ENCODE peak calls at places on chromosomes 13 and 19, in nine cellular contexts. T is Peyer's patch; C is tibial artery; Z is breast epithelium; A is CD4-positive, CD25-positive, alpha-beta regulatory T cell; W is lung; G is trophoblast cell; M is neuronal stem cell; D is GM06990. E is an unnamed sample.

GRCh38 chr13:57286511-57287098 is 119.6 kb downstream of the PRR20E start:
- DNase-seq in C (no peak), M (no peak), G (peak; percentile 16), T (no peak), Z (no peak), W (no peak), D (no peak), A (no peak), E (no peak)

GRCh38 chr19:54444737-54445136 is 4.3 kb upstream of the LENG8 start:
- DNase-seq in W (no peak), A (no peak), G (no peak), D (no peak), Z (no peak), M (no peak), C (no peak), T (peak; percentile 87), E (no peak)

GRCh38 chr13:83796364-83796763 is 85.9 kb downstream of the SLITRK1 start:
- DNase-seq in G (no peak), D (no peak), C (no peak), M (no peak), A (no peak), T (no peak), Z (no peak), W (no peak), E (no peak)

GRCh38 chr13:111005808-111006494 is 91.1 kb upstream of the ANKRD10 start:
- DNase-seq in A (no peak), Z (no peak), M (no peak), G (no peak), D (no peak), W (no peak), T (no peak), C (peak; percentile 61), E (no peak)

GRCh38 chr19:34505321-34506025 is 23.9 kb downstream of the WTIP start:
- DNase-seq in C (no peak), W (peak; percentile 29), T (peak; percentile 28), A (no peak), M (no peak), Z (no peak), D (no peak), G (no peak), E (no peak)

GRCh38 chr13:47351798-47352197 is 454.9 kb upstream of the HTR2A start:
- DNase-seq in M (no peak), W (no peak), G (no peak), T (no peak), C (no peak), A (no peak), Z (no peak), D (no peak), E (no peak)

GRCh38 chr13:111061338-111062045 is 53.6 kb upstream of the ARHGEF7 start:
- DNase-seq in D (no peak), T (no peak), W (no peak), G (peak; percentile 89), A (no peak), M (no peak), Z (no peak), C (no peak), E (no peak)

GRCh38 chr13:110981379-110981778 is 66.5 kb upstream of the ANKRD10 start:
- DNase-seq in C (no peak), W (no peak), Z (no peak), M (no peak), T (no peak), A (no peak), G (no peak), D (no peak), E (no peak)

GRCh38 chr13:40981361-40981760 is 37.8 kb downstream of the ELF1 start:
- DNase-seq in D (no peak), T (no peak), C (no peak), A (peak; percentile 50), W (no peak), M (no peak), G (peak; percentile 40), Z (no peak), E (no peak)

GRCh38 chr13:40983269-40983668 is 35.8 kb downstream of the ELF1 start:
- DNase-seq in T (no peak), C (no peak), M (no peak), G (no peak), Z (no peak), D (no peak), A (no peak), W (no peak), E (no peak)

GRCh38 chr13:40980466-40980865 is 38.6 kb downstream of the ELF1 start:
- DNase-seq in W (no peak), Z (no peak), C (no peak), T (no peak), G (no peak), A (peak; percentile 70), M (no peak), D (no peak), E (no peak)

GRCh38 chr13:40982772-40983171 is 36.3 kb downstream of the ELF1 start:
- DNase-seq in Z (no peak), W (no peak), D (peak; percentile 69), C (peak; percentile 54), T (peak; percentile 83), G (peak; percentile 36), M (no peak), A (peak; percentile 86), E (no peak)

DNA sequence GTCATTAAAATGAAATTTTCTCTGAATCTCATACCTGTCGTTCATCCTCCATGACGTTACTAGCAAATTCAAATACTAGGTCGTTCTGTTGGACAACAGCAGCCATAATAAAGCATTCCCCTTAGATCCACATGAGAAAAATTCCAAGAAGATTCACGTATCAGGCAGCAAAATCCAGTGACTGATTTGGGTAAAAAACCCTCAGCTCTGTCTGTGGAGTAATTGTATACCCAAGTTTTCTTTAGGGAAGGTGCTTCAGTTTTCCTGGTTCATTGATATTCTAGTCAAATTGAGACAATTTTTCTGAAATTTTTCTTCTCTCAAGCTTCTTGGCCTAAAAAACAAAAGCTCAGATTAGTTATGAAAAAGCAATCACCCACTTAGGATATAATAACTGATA is 37.2 kb downstream of the ELF1 start:
- DNase-seq in G (no peak), W (no peak), Z (no peak), D (no peak), T (no peak), A (no peak), C (no peak), M (no peak), E (no peak)
- H3K4me3 ChIP-seq in G (no peak overlapping the region), W (no peak overlapping the region), Z (peak overlapping the region; percentile 35), D (peak overlapping the region; percentile 73), T (peak overlapping the region; percentile 36), A (peak overlapping the region; percentile 100), C (peak overlapping the region; percentile 24), M (no peak overlapping the region), E (no peak overlapping the region)

GRCh38 chr13:99982021-99982740 is 597 bp downstream of the ZIC2 start:
- DNase-seq in G (peak; percentile 47), Z (no peak), D (no peak), W (no peak), C (no peak), A (no peak), M (no peak), T (no peak), E (no peak)

GRCh38 chr13:99984463-99985242 is 3.1 kb downstream of the ZIC2 start:
- DNase-seq in D (no peak), G (no peak), C (no peak), Z (no peak), W (no peak), M (no peak), T (no peak), A (no peak), E (peak; percentile 69)

GRCh38 chr13:99984134-99984462 is 2.5 kb downstream of the ZIC2 start:
- DNase-seq in Z (no peak), T (no peak), C (no peak), A (no peak), M (no peak), W (no peak), D (no peak), G (no peak), E (peak; percentile 40)

GRCh38 chr13:99982741-99983400 is 1.3 kb downstream of the ZIC2 start:
- DNase-seq in T (no peak), A (no peak), W (no peak), D (no peak), G (no peak), M (no peak), Z (no peak), C (no peak), E (peak; percentile 51)

GRCh38 chr13:99983401-99984133 is 2.0 kb downstream of the ZIC2 start:
- DNase-seq in T (no peak), G (no peak), A (no peak), M (no peak), W (no peak), D (no peak), Z (no peak), C (no peak), E (no peak)
- H3K4me3 ChIP-seq in T (no peak overlapping the region), G (no peak overlapping the region), A (no peak overlapping the region), M (peak overlapping the region; percentile 99), W (no peak overlapping the region), D (no peak overlapping the region), Z (no peak overlapping the region), C (no peak overlapping the region), E (peak overlapping the region; percentile 95)

GRCh38 chr19:5074418-5074817 is 105.5 kb downstream of the KDM4B start:
- DNase-seq in T (no peak), D (no peak), A (no peak), Z (no peak), C (no peak), G (no peak), M (no peak), W (no peak), E (no peak)

GRCh38 chr19:5074830-5075394 is 106.0 kb downstream of the KDM4B start:
- DNase-seq in G (no peak), C (no peak), W (no peak), A (no peak), T (no peak), D (no peak), Z (no peak), M (no peak), E (no peak)

GRCh38 chr19:5071579-5071978 is 102.7 kb downstream of the KDM4B start:
- DNase-seq in C (no peak), D (no peak), G (no peak), W (no peak), Z (no peak), A (no peak), T (no peak), M (no peak), E (no peak)

GRCh38 chr19:5072115-5072514 is 103.2 kb downstream of the KDM4B start:
- DNase-seq in A (no peak), M (no peak), C (no peak), W (no peak), G (no peak), T (no peak), Z (no peak), D (no peak), E (no peak)

DNA sequence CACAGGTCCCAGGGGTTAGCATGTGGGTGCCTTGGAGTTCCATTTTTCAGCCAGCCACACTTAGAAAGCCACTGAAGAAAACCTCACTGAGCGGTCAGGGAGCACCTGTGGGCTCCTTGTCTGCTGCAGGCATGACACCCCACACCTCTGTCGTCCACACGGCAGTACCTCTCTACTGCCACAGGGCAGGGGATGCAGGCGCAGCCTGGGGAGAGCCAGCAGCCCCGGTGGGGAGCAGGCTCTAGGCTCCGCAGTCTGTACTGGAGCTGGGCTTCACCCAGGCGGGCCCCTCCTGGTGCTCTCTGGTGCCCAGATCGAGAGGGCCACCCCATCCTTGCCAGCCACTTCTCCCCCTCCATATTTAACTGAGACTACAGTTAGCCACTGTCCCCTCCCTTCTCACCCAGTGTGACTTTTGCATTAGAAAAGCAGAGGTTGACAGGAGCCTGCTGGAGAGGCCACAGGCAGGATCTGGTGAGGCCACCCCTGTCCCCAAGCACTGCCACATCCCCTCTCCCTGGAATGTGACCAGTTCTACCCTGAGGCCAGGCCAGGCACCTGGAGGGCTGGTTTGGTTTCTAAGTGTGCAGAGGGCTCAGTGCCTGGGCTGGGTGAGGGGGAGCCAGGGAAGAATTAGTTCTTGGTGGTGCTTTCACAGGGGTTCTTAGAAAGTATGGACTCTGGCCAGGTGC is 104.4 kb downstream of the KDM4B start:
- DNase-seq in Z (no peak), M (no peak), G (no peak), A (no peak), W (no peak), C (no peak), D (no peak), T (no peak), E (no peak)
- H3K4me3 ChIP-seq in Z (no peak overlapping the region), M (no peak overlapping the region), G (no peak overlapping the region), A (no peak overlapping the region), W (no peak overlapping the region), C (no peak overlapping the region), D (no peak overlapping the region), T (no peak overlapping the region), E (no peak overlapping the region)

GRCh38 chr19:1057185-1057857 is 9.6 kb upstream of the ARHGAP45 start:
- DNase-seq in A (peak; percentile 65), M (no peak), Z (no peak), G (peak; percentile 33), W (no peak), D (no peak), T (no peak), C (no peak), E (no peak)
- H3K4me3 ChIP-seq in A (no peak overlapping the region), M (no peak overlapping the region), Z (no peak overlapping the region), G (peak overlapping the region; percentile 33), W (no peak overlapping the region), D (no peak overlapping the region), T (no peak overlapping the region), C (no peak overlapping the region), E (no peak overlapping the region)

E was measured in H1.